ENCODE peak calls at places on chromosomes 2 and 18, in four cellular contexts. S, C, Q and E are unnamed samples.

GRCh38 chr2:237227190-237227988 is 141.7 kb downstream of the COPS8 start:
- DNase-seq in Q (no peak), C (peak; percentile 95), S (no peak), E (peak; percentile 99)

GRCh38 chr2:188978291-188979081 is 4.3 kb downstream of the COL3A1 start:
- DNase-seq in S (no peak), Q (no peak), C (peak; percentile 89), E (peak; percentile 96)

GRCh38 chr2:89784960-89785359 is 1093.5 kb downstream of the RPIA start:
- DNase-seq in Q (no peak), S (no peak), C (no peak), E (no peak)

GRCh38 chr2:237885931-237886701 is 26.7 kb downstream of the RAMP1 start:
- DNase-seq in C (no peak), S (no peak), Q (no peak), E (peak; percentile 33)

GRCh38 chr2:100959225-100959880 is 42.7 kb upstream of the RPL31 start:
- DNase-seq in S (no peak), C (peak; percentile 39), Q (no peak), E (no peak)

GRCh38 chr2:39435974-39436591 is 1.0 kb downstream of the MAP4K3 start:
- DNase-seq in S (no peak), Q (no peak), C (peak; percentile 70), E (peak; percentile 77)

GRCh38 chr2:119706196-119706595 is 27.2 kb downstream of the TMEM177 start:
- DNase-seq in S (no peak), C (no peak), Q (no peak), E (no peak)

GRCh38 chr2:220174826-220175225 is 547.4 kb downstream of the SLC4A3 start:
- DNase-seq in S (no peak), Q (no peak), C (no peak), E (no peak)

GRCh38 chr18:47113796-47114540 is 36.3 kb downstream of the HDHD2 start:
- DNase-seq in Q (no peak), S (no peak), C (no peak), E (no peak)

GRCh38 chr2:98710709-98711108 is 20.2 kb downstream of the MGAT4A start:
- DNase-seq in Q (no peak), S (no peak), C (no peak), E (no peak)

GRCh38 chr2:29921560-29921915 is at the start of gene ALK:
- DNase-seq in S (peak; percentile 87), Q (no peak), C (peak; percentile 82), E (peak; percentile 43)

GRCh38 chr2:176110975-176111663 is 4.0 kb downstream of the HOXD11 start:
- DNase-seq in Q (no peak), C (peak; percentile 34), S (no peak), E (peak; percentile 39)

GRCh38 chr2:185144159-185144919 is 546.0 kb downstream of the ZNF804A start:
- DNase-seq in Q (no peak), C (no peak), S (no peak), E (no peak)

GRCh38 chr2:49914281-49914680 is 760.0 kb upstream of the FSHR start:
- DNase-seq in Q (no peak), C (peak; percentile 0), S (peak; percentile 34), E (peak; percentile 76)

GRCh38 chr2:50953021-50953420 is 78.9 kb downstream of the NRXN1 start:
- DNase-seq in Q (no peak), C (peak; percentile 90), S (no peak), E (peak; percentile 62)

GRCh38 chr2:42425697-42426096 is 64.7 kb upstream of the COX7A2L start:
- DNase-seq in C (no peak), Q (no peak), S (no peak), E (no peak)

GRCh38 chr2:24262571-24262970 is 87.7 kb downstream of the FAM228A start:
- DNase-seq in Q (no peak), S (no peak), C (no peak), E (peak; percentile 10)

GRCh38 chr2:26450031-26450635 is 27.8 kb downstream of the OTOF start:
- DNase-seq in S (no peak), C (no peak), Q (no peak), E (no peak)